ENCODE peak calls at places on chromosomes 7 and 10, in ten cellular contexts. E is adipocyte, H is GM12865, R is DMS153, X is AG04450, N is GM06990, C is spleen, W is EL, G is Panc1, B is mesendoderm. J is an unnamed sample.

GRCh38 chr7:155291045-155291530 is 6.6 kb upstream of the INSIG1 start:
- DNase-seq in E (peak), H (no peak), R (no peak), X (no peak), N (no peak), C (no peak), W (peak), G (no peak), B (peak), J (no peak)

GRCh38 chr7:142793156-142793555 is 22.4 kb downstream of the PRSS2 start:
- DNase-seq in E (no peak), H (no peak), R (no peak), X (no peak), N (no peak), C (no peak), W (no peak), G (no peak), B (no peak), J (no peak)

GRCh38 chr7:6443372-6443941 is 4.3 kb downstream of the DAGLB start:
- DNase-seq in E (peak), H (no peak), R (no peak), X (peak), N (no peak), C (no peak), W (peak), G (peak), B (peak), J (no peak)

GRCh38 chr7:333399-333776 is 43.4 kb downstream of the FOXL3 start:
- DNase-seq in E (peak), H (no peak), R (no peak), X (no peak), N (no peak), C (no peak), W (peak), G (no peak), B (no peak), J (no peak)

GRCh38 chr10:124341768-124342135 is 77.0 kb downstream of the OAT start:
- DNase-seq in E (peak), H (peak), R (no peak), X (no peak), N (no peak), C (peak), W (no peak), G (no peak), B (no peak), J (no peak)

GRCh38 chr7:37927739-37928444 is 7.5 kb downstream of the EPDR1 start:
- DNase-seq in E (peak), H (no peak), R (no peak), X (no peak), N (no peak), C (no peak), W (no peak), G (no peak), B (no peak), J (no peak)

GRCh38 chr7:55409474-55410225 is 44.5 kb downstream of the LANCL2 start:
- DNase-seq in E (no peak), H (peak), R (no peak), X (no peak), N (no peak), C (no peak), W (peak), G (no peak), B (no peak), J (no peak)

GRCh38 chr10:75803816-75804576 is 372.6 kb downstream of the LRMDA start:
- DNase-seq in E (no peak), H (no peak), R (peak), X (no peak), N (no peak), C (no peak), W (no peak), G (no peak), B (no peak), J (no peak)

GRCh38 chr7:64997927-64998391 is 7.1 kb upstream of the ZNF117 start:
- DNase-seq in E (peak), H (no peak), R (no peak), X (no peak), N (no peak), C (no peak), W (peak), G (no peak), B (peak), J (no peak)

GRCh38 chr7:134702366-134703240 is 56.0 kb downstream of the BPGM start:
- DNase-seq in E (peak), H (no peak), R (no peak), X (no peak), N (no peak), C (no peak), W (no peak), G (no peak), B (no peak), J (no peak)

GRCh38 chr10:11225935-11226334 is 208.3 kb downstream of the CELF2 start:
- DNase-seq in E (no peak), H (peak), R (peak), X (no peak), N (peak), C (peak), W (no peak), G (no peak), B (no peak), J (peak)

GRCh38 chr7:106679153-106679931 is 18.4 kb upstream of the CCDC71L start:
- DNase-seq in E (peak), H (peak), R (no peak), X (no peak), N (peak), C (no peak), W (peak), G (no peak), B (peak), J (no peak)

GRCh38 chr10:122504551-122504950 is 43.2 kb downstream of the HTRA1 start:
- DNase-seq in E (peak), H (no peak), R (peak), X (peak), N (no peak), C (no peak), W (peak), G (no peak), B (no peak), J (peak)

GRCh38 chr7:47455872-47456185 is 126.1 kb downstream of the TNS3 start:
- DNase-seq in E (no peak), H (no peak), R (no peak), X (no peak), N (no peak), C (no peak), W (no peak), G (no peak), B (no peak), J (no peak)

GRCh38 chr7:77565917-77566316 is 28.8 kb downstream of the PTPN12 start:
- DNase-seq in E (peak), H (no peak), R (no peak), X (no peak), N (no peak), C (no peak), W (peak), G (no peak), B (no peak), J (no peak)

GRCh38 chr10:88819290-88819689 is 16.8 kb downstream of the LIPM start:
- DNase-seq in E (no peak), H (no peak), R (no peak), X (no peak), N (no peak), C (no peak), W (no peak), G (no peak), B (no peak), J (no peak)

GRCh38 chr7:108071551-108071950 is 58.6 kb downstream of the LAMB4 start:
- DNase-seq in E (no peak), H (no peak), R (peak), X (no peak), N (no peak), C (no peak), W (no peak), G (no peak), B (no peak), J (peak)

GRCh38 chr7:116809636-116810266 is 52.6 kb upstream of the CAPZA2 start:
- DNase-seq in E (peak), H (peak), R (peak), X (peak), N (peak), C (no peak), W (peak), G (peak), B (peak), J (peak)

GRCh38 chr10:66678521-66678920 is 247.3 kb upstream of the LRRTM3 start:
- DNase-seq in E (peak), H (no peak), R (no peak), X (no peak), N (no peak), C (no peak), W (peak), G (no peak), B (no peak), J (no peak)

GRCh38 chr10:132182591-132182990 is 4.2 kb upstream of the DPYSL4 start:
- DNase-seq in E (no peak), H (no peak), R (no peak), X (no peak), N (no peak), C (peak), W (no peak), G (no peak), B (no peak), J (no peak)

GRCh38 chr7:138468244-138469123 is 8.4 kb downstream of the TRIM24 start:
- DNase-seq in E (no peak), H (no peak), R (no peak), X (peak), N (no peak), C (no peak), W (no peak), G (no peak), B (no peak), J (no peak)